ENCODE peak calls at places on chromosomes 13 and 19, in five cellular contexts. P is AG10803, M is fibroblast of the aortic adventitia, J is aorta, K is GM23338. H is an unnamed sample.

GRCh38 chr13:19618925-19619324 is 14.5 kb upstream of the MPHOSPH8 start:
- DNase-seq in P (peak; percentile 43), M (peak; percentile 51), J (no peak), K (peak; percentile 80), H (peak; percentile 69)

GRCh38 chr19:18289471-18290066 is 8.1 kb upstream of the JUND start:
- DNase-seq in P (no peak), M (no peak), J (no peak), K (no peak), H (no peak)

GRCh38 chr19:36973844-36974195 is 57.7 kb downstream of the ZNF568 start:
- DNase-seq in P (no peak), M (no peak), J (no peak), K (no peak), H (no peak)

GRCh38 chr13:77751513-77752456 is 54.3 kb downstream of the SLAIN1 start:
- DNase-seq in P (peak; percentile 43), M (peak; percentile 63), J (no peak), K (peak; percentile 76), H (peak; percentile 71)

GRCh38 chr13:24181991-24182702 is 21.6 kb downstream of the SPATA13 start:
- DNase-seq in P (peak; percentile 71), M (no peak), J (no peak), K (no peak), H (no peak)

GRCh38 chr13:89846890-89847585 is 1500.4 kb upstream of the MIR17HG start:
- DNase-seq in P (no peak), M (no peak), J (no peak), K (no peak), H (peak; percentile 54)

GRCh38 chr19:50330365-50331078 is 1.3 kb upstream of the KCNC3 start:
- DNase-seq in P (peak; percentile 19), M (no peak), J (peak; percentile 90), K (peak; percentile 96), H (peak; percentile 14)

GRCh38 chr13:92355213-92355612 is 871.4 kb upstream of the GPC6 start:
- DNase-seq in P (no peak), M (peak; percentile 38), J (no peak), K (peak; percentile 66), H (peak; percentile 86)

GRCh38 chr19:45467115-45467455 is 711 bp upstream of the FOSB start:
- DNase-seq in P (peak; percentile 4), M (peak; percentile 20), J (no peak), K (peak; percentile 47), H (no peak)

GRCh38 chr13:112506046-112506445 is 81.9 kb downstream of the TUBGCP3 start:
- DNase-seq in P (no peak), M (no peak), J (no peak), K (no peak), H (no peak)

GRCh38 chr13:112852392-112852791 is 116.6 kb upstream of the MCF2L start:
- DNase-seq in P (no peak), M (no peak), J (peak; percentile 31), K (no peak), H (no peak)

GRCh38 chr19:14475251-14476073 is at the start of gene PTGER1:
- DNase-seq in P (no peak), M (peak; percentile 25), J (no peak), K (peak; percentile 78), H (peak; percentile 44)

GRCh38 chr13:28355046-28355821 is 139.7 kb downstream of the FLT1 start:
- DNase-seq in P (no peak), M (peak; percentile 49), J (no peak), K (no peak), H (no peak)

GRCh38 chr19:46731584-46731983 is 14.3 kb upstream of the FKRP start:
- DNase-seq in P (no peak), M (no peak), J (peak; percentile 72), K (no peak), H (no peak)

GRCh38 chr19:46962030-46962570 is 57.5 kb upstream of the NPAS1 start:
- DNase-seq in P (no peak), M (no peak), J (peak; percentile 23), K (no peak), H (no peak)

GRCh38 chr19:41746593-41747227 is 8.6 kb upstream of the CEACAM6 start:
- DNase-seq in P (peak; percentile 45), M (peak; percentile 57), J (no peak), K (peak; percentile 90), H (peak; percentile 72)

GRCh38 chr13:23701646-23702045 is 131.4 kb downstream of the TNFRSF19 start:
- DNase-seq in P (peak; percentile 90), M (peak; percentile 99), J (peak; percentile 91), K (no peak), H (peak; percentile 100)

GRCh38 chr19:6733338-6734095 is 3.9 kb downstream of the GPR108 start:
- DNase-seq in P (no peak), M (no peak), J (no peak), K (peak; percentile 71), H (no peak)

GRCh38 chr19:39341122-39341719 is 1.0 kb upstream of the SAMD4B start:
- DNase-seq in P (peak; percentile 30), M (no peak), J (peak; percentile 54), K (peak; percentile 58), H (no peak)

GRCh38 chr13:49098198-49098597 is 121.9 kb upstream of the MLNR start:
- DNase-seq in P (peak; percentile 79), M (peak; percentile 96), J (no peak), K (no peak), H (peak; percentile 95)

GRCh38 chr13:76383671-76384461 is 502.3 kb downstream of the KCTD12 start:
- DNase-seq in P (peak; percentile 83), M (peak; percentile 96), J (peak; percentile 46), K (no peak), H (peak; percentile 96)

GRCh38 chr13:28401303-28402056 is 93.4 kb downstream of the FLT1 start:
- DNase-seq in P (peak; percentile 84), M (peak; percentile 73), J (no peak), K (no peak), H (peak; percentile 84)

GRCh38 chr19:33236696-33237390 is 11.2 kb upstream of the SLC7A10 start:
- DNase-seq in P (no peak), M (no peak), J (peak; percentile 31), K (no peak), H (no peak)

GRCh38 chr13:36850790-36851438 is 31.9 kb downstream of the RFXAP start:
- DNase-seq in P (peak; percentile 1), M (no peak), J (no peak), K (peak; percentile 73), H (peak; percentile 3)

GRCh38 chr13:91346848-91347211 is 657 bp upstream of the MIR17HG start:
- DNase-seq in P (no peak), M (no peak), J (no peak), K (peak; percentile 34), H (peak; percentile 27)

GRCh38 chr13:61286148-61286745 is 129.4 kb downstream of the PCDH20 start:
- DNase-seq in P (no peak), M (no peak), J (no peak), K (peak; percentile 66), H (no peak)

GRCh38 chr19:32789429-32789828 is 69.9 kb downstream of the TDRD12 start:
- DNase-seq in P (no peak), M (no peak), J (no peak), K (no peak), H (no peak)

GRCh38 chr19:10421981-10422461 is 1.7 kb downstream of the PDE4A start:
- DNase-seq in P (no peak), M (no peak), J (no peak), K (no peak), H (no peak)

GRCh38 chr13:92913840-92914239 is 312.8 kb upstream of the GPC6 start:
- DNase-seq in P (no peak), M (no peak), J (no peak), K (no peak), H (peak; percentile 11)

GRCh38 chr13:30787747-30788535 is 52.6 kb downstream of the ALOX5AP start:
- DNase-seq in P (no peak), M (no peak), J (no peak), K (no peak), H (no peak)

GRCh38 chr19:31784631-31785237 is 435.5 kb upstream of the TSHZ3 start:
- DNase-seq in P (no peak), M (no peak), J (no peak), K (no peak), H (no peak)

GRCh38 chr13:77388944-77389616 is 62.2 kb upstream of the MYCBP2 start:
- DNase-seq in P (no peak), M (no peak), J (no peak), K (no peak), H (no peak)

GRCh38 chr19:2462635-2463421 is 6.1 kb upstream of the LMNB2 start:
- DNase-seq in P (peak; percentile 99), M (peak; percentile 98), J (peak; percentile 91), K (peak; percentile 100), H (peak; percentile 96)

GRCh38 chr19:18464646-18465045 is 26.7 kb upstream of the ISYNA1 start:
- DNase-seq in P (peak; percentile 90), M (peak; percentile 95), J (peak; percentile 91), K (no peak), H (peak; percentile 98)

GRCh38 chr13:58977085-58977484 is 1186.6 kb downstream of the DIAPH3 start:
- DNase-seq in P (no peak), M (no peak), J (no peak), K (no peak), H (no peak)

GRCh38 chr19:4198467-4199126 is 16.1 kb downstream of the ANKRD24 start:
- DNase-seq in P (no peak), M (no peak), J (no peak), K (peak; percentile 26), H (no peak)
- H3K4me3 ChIP-seq in P (no peak overlapping the region), M (no peak overlapping the region), J (no peak overlapping the region), K (peak overlapping the region; percentile 81), H (no peak overlapping the region)

DNA sequence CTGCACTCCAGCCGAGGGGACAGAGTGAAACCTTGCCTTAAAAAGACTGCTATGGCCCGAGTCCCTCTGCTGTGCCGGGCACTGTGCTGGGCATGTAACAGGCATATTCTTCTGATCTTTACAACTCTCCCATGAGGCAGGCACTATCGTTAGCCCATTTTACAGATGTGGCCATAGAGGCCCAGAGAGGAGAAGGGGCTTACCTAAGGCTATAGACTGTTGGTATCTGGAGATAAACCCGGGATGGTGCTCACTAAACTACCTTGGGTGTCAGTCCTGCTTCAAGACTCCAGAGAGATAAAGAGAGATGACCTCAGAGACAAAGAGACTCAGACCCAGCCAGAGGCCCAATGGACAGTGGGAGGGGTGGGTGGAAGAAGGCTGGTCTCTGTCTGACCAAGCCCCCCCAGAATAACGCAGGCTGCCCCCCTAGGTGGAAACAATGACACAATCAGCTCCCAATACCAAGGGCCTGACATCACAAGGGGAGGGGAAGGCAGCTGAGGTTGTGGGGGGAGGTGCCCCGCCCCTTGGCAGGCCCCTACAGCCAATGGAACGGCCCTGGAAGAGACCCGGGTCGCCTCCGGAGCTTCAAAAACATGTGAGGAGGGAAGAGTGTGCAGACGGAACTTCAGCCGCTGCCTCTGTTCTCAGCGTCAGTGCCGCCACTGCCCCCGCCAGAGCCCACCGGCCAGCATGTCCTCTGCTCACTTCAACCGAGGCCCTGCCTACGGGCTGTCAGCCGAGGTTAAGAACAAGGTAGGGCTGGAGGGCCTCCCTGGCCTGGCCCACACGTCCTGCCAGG is at the start of gene CNN1:
- DNase-seq in P (peak; percentile 76), M (peak; percentile 45), J (peak; percentile 90), K (peak; percentile 86), H (peak; percentile 86)
- H3K4me3 ChIP-seq in P (peak within 1 kb of the TSS; percentile 57), M (no peak within 1 kb of the TSS), J (peak within 1 kb of the TSS; percentile 83), K (peak within 1 kb of the TSS; percentile 63), H (peak within 1 kb of the TSS; percentile 42)

GRCh38 chr13:94073006-94073744 is 406.3 kb downstream of the DCT start:
- DNase-seq in P (peak; percentile 91), M (peak; percentile 96), J (no peak), K (peak; percentile 14), H (peak; percentile 86)
- H3K4me3 ChIP-seq in P (no peak overlapping the region), M (no peak overlapping the region), J (no peak overlapping the region), K (no peak overlapping the region), H (no peak overlapping the region)

GRCh38 chr13:109781384-109782065 is 4.9 kb downstream of the IRS2 start:
- DNase-seq in P (peak; percentile 42), M (peak; percentile 35), J (no peak), K (no peak), H (no peak)
- H3K4me3 ChIP-seq in P (peak overlapping the region; percentile 85), M (peak overlapping the region; percentile 73), J (peak overlapping the region; percentile 70), K (peak overlapping the region; percentile 44), H (peak overlapping the region; percentile 69)

H was measured in choroid plexus epithelial cell.